ENCODE peak calls at places on chromosome 15, in eight cellular contexts. One of them, this sample, is unnamed.

GRCh38 chr15:48076454-48076853 is 44.3 kb upstream of the SLC24A5 start:
- DNase-seq in adrenal gland: peak
- DNase-seq in sigmoid colon: no peak
- DNase-seq in islet precursor cell: no peak
- DNase-seq in GM04503: no peak
- DNase-seq in AG10803: no peak
- DNase-seq in activated CD4-positive, alpha-beta T cell treated with anti-CD3 and anti-CD28 coated beads, Interleukin-2, amount 10 ng/mL, durations not matched to agents 7 days and 5 days: no peak
- DNase-seq in activated naive CD4-positive, alpha-beta T cell treated with anti-CD3 and anti-CD28 coated beads, Interleukin-2, amount 10 ng/mL, durations not matched to agents 7 days and 5 days: no peak
- DNase-seq in this sample: no peak

GRCh38 chr15:75350601-75351331 is 3.9 kb downstream of the NEIL1 start:
- DNase-seq in AG10803: peak
- DNase-seq in GM04503: no peak
- DNase-seq in adrenal gland: peak
- DNase-seq in sigmoid colon: no peak
- DNase-seq in islet precursor cell: no peak
- DNase-seq in activated naive CD4-positive, alpha-beta T cell treated with anti-CD3 and anti-CD28 coated beads, Interleukin-2, amount 10 ng/mL, durations not matched to agents 7 days and 5 days: no peak
- DNase-seq in activated CD4-positive, alpha-beta T cell treated with anti-CD3 and anti-CD28 coated beads, Interleukin-2, amount 10 ng/mL, durations not matched to agents 7 days and 5 days: no peak
- DNase-seq in this sample: no peak

GRCh38 chr15:64030123-64030522 is 16.2 kb downstream of the DAPK2 start:
- DNase-seq in adrenal gland: no peak
- DNase-seq in sigmoid colon: no peak
- DNase-seq in activated naive CD4-positive, alpha-beta T cell treated with anti-CD3 and anti-CD28 coated beads, Interleukin-2, amount 10 ng/mL, durations not matched to agents 7 days and 5 days: no peak
- DNase-seq in activated CD4-positive, alpha-beta T cell treated with anti-CD3 and anti-CD28 coated beads, Interleukin-2, amount 10 ng/mL, durations not matched to agents 7 days and 5 days: no peak
- DNase-seq in GM04503: no peak
- DNase-seq in AG10803: no peak
- DNase-seq in islet precursor cell: no peak
- DNase-seq in this sample: no peak

GRCh38 chr15:26891448-26891881 is 24.6 kb downstream of the GABRA5 start:
- DNase-seq in activated naive CD4-positive, alpha-beta T cell treated with anti-CD3 and anti-CD28 coated beads, Interleukin-2, amount 10 ng/mL, durations not matched to agents 7 days and 5 days: peak
- DNase-seq in AG10803: peak
- DNase-seq in islet precursor cell: peak
- DNase-seq in activated CD4-positive, alpha-beta T cell treated with anti-CD3 and anti-CD28 coated beads, Interleukin-2, amount 10 ng/mL, durations not matched to agents 7 days and 5 days: peak
- DNase-seq in GM04503: no peak
- DNase-seq in sigmoid colon: no peak
- DNase-seq in adrenal gland: peak
- DNase-seq in this sample: peak

GRCh38 chr15:87227846-87228245 is 1028.7 kb downstream of the NTRK3 start:
- DNase-seq in activated CD4-positive, alpha-beta T cell treated with anti-CD3 and anti-CD28 coated beads, Interleukin-2, amount 10 ng/mL, durations not matched to agents 7 days and 5 days: no peak
- DNase-seq in GM04503: no peak
- DNase-seq in sigmoid colon: no peak
- DNase-seq in activated naive CD4-positive, alpha-beta T cell treated with anti-CD3 and anti-CD28 coated beads, Interleukin-2, amount 10 ng/mL, durations not matched to agents 7 days and 5 days: no peak
- DNase-seq in adrenal gland: no peak
- DNase-seq in AG10803: peak
- DNase-seq in islet precursor cell: peak
- DNase-seq in this sample: no peak

GRCh38 chr15:78810377-78811123 is 714 bp downstream of the ADAMTS7 start:
- DNase-seq in GM04503: no peak
- DNase-seq in activated naive CD4-positive, alpha-beta T cell treated with anti-CD3 and anti-CD28 coated beads, Interleukin-2, amount 10 ng/mL, durations not matched to agents 7 days and 5 days: peak
- DNase-seq in sigmoid colon: peak
- DNase-seq in adrenal gland: peak
- DNase-seq in AG10803: peak
- DNase-seq in islet precursor cell: peak
- DNase-seq in activated CD4-positive, alpha-beta T cell treated with anti-CD3 and anti-CD28 coated beads, Interleukin-2, amount 10 ng/mL, durations not matched to agents 7 days and 5 days: no peak
- DNase-seq in this sample: peak

GRCh38 chr15:27769652-27770051 is 329.5 kb downstream of the OCA2 start:
- DNase-seq in islet precursor cell: no peak
- DNase-seq in sigmoid colon: no peak
- DNase-seq in AG10803: no peak
- DNase-seq in GM04503: no peak
- DNase-seq in activated CD4-positive, alpha-beta T cell treated with anti-CD3 and anti-CD28 coated beads, Interleukin-2, amount 10 ng/mL, durations not matched to agents 7 days and 5 days: no peak
- DNase-seq in adrenal gland: no peak
- DNase-seq in activated naive CD4-positive, alpha-beta T cell treated with anti-CD3 and anti-CD28 coated beads, Interleukin-2, amount 10 ng/mL, durations not matched to agents 7 days and 5 days: no peak
- DNase-seq in this sample: no peak

GRCh38 chr15:92896543-92896942 is 3.6 kb upstream of the CHD2 start:
- DNase-seq in GM04503: no peak
- DNase-seq in sigmoid colon: no peak
- DNase-seq in adrenal gland: no peak
- DNase-seq in islet precursor cell: no peak
- DNase-seq in AG10803: no peak
- DNase-seq in activated naive CD4-positive, alpha-beta T cell treated with anti-CD3 and anti-CD28 coated beads, Interleukin-2, amount 10 ng/mL, durations not matched to agents 7 days and 5 days: no peak
- DNase-seq in activated CD4-positive, alpha-beta T cell treated with anti-CD3 and anti-CD28 coated beads, Interleukin-2, amount 10 ng/mL, durations not matched to agents 7 days and 5 days: no peak
- DNase-seq in this sample: no peak